ENCODE peak calls at places on chromosomes 2 and 18, in six cellular contexts. I is pancreas, Z is endodermal cell, R is left lung, S is NCI-H1092, H is SJSA1. E is an unnamed sample.
A peak's percentile ranks its signal among the peaks of the same experiment; 100 is the strongest.

GRCh38 chr2:36385603-36386002 is 30.0 kb downstream of the CRIM1 start:
- DNase-seq in S (no peak), I (no peak), Z (no peak), H (no peak), R (no peak), E (no peak)

GRCh38 chr2:10019174-10019971 is 24.0 kb upstream of the KLF11 start:
- DNase-seq in H (no peak), Z (no peak), R (no peak), S (no peak), I (no peak), E (no peak)

GRCh38 chr2:42835577-42836371 is 43.4 kb upstream of the HAAO start:
- DNase-seq in Z (no peak), I (no peak), H (peak; percentile 97), R (no peak), S (no peak), E (peak; percentile 75)

GRCh38 chr2:14632133-14632936 is at the start of gene LRATD1:
- DNase-seq in H (no peak), S (peak; percentile 62), I (peak; percentile 93), Z (peak; percentile 97), R (peak; percentile 87), E (no peak)

GRCh38 chr2:8438476-8438875 is 243.4 kb upstream of the ID2 start:
- DNase-seq in R (peak; percentile 63), S (no peak), Z (no peak), I (no peak), H (no peak), E (peak; percentile 76)

GRCh38 chr2:112680666-112681101 is 34.9 kb downstream of the SLC20A1 start:
- DNase-seq in Z (no peak), H (no peak), I (no peak), R (no peak), S (no peak), E (no peak)

GRCh38 chr2:121888189-121888557 is 132.7 kb downstream of the TSN start:
- DNase-seq in S (no peak), I (no peak), Z (peak; percentile 90), R (no peak), H (no peak), E (no peak)

GRCh38 chr2:152825834-152826233 is 107.4 kb downstream of the ARL6IP6 start:
- DNase-seq in I (no peak), Z (no peak), S (no peak), R (no peak), H (no peak), E (no peak)

GRCh38 chr2:76953733-76954347 is 568.3 kb downstream of the LRRTM4 start:
- DNase-seq in S (peak; percentile 30), Z (peak; percentile 87), I (no peak), R (no peak), H (no peak), E (no peak)

GRCh38 chr2:168758970-168759820 is 43.2 kb upstream of the NOSTRIN start:
- DNase-seq in S (peak; percentile 5), Z (peak; percentile 55), I (no peak), H (no peak), R (no peak), E (no peak)

GRCh38 chr2:10083692-10084566 is 3.7 kb upstream of the CYS1 start:
- DNase-seq in H (no peak), S (no peak), R (no peak), I (no peak), Z (no peak), E (no peak)

GRCh38 chr2:235523021-235523420 is 29.2 kb downstream of the AGAP1 start:
- DNase-seq in Z (no peak), H (no peak), R (peak; percentile 5), I (no peak), S (no peak), E (no peak)

GRCh38 chr18:49520661-49521145 is 33.7 kb upstream of the C18orf32 start:
- DNase-seq in I (no peak), S (no peak), R (no peak), H (no peak), Z (no peak), E (no peak)

GRCh38 chr2:176177580-176178270 is 10.7 kb upstream of the HOXD1 start:
- DNase-seq in R (no peak), S (no peak), H (no peak), I (no peak), Z (peak; percentile 73), E (no peak)

GRCh38 chr2:60516383-60516811 is 37.1 kb downstream of the BCL11A start:
- DNase-seq in H (no peak), S (no peak), Z (peak; percentile 48), R (no peak), I (no peak), E (peak; percentile 84)

GRCh38 chr18:2139676-2140075 is 431.6 kb downstream of the METTL4 start:
- DNase-seq in I (no peak), H (no peak), R (no peak), S (no peak), Z (no peak), E (no peak)